ENCODE peak calls at places on chromosome 2, in four cellular contexts. P, Y, S and Q are unnamed samples.

GRCh38 chr2:19235308-19235707 is 123.1 kb downstream of the OSR1 start:
- DNase-seq in P (peak), Y (no peak), S (no peak), Q (no peak)

GRCh38 chr2:198488964-198489363 is 684.6 kb downstream of the PLCL1 start:
- DNase-seq in P (no peak), Y (no peak), S (no peak), Q (no peak)

GRCh38 chr2:204691911-204692510 is 146.7 kb downstream of the PARD3B start:
- DNase-seq in P (peak), Y (peak), S (peak), Q (peak)

GRCh38 chr2:130807659-130808385 is 28.9 kb upstream of the ARHGEF4 start:
- DNase-seq in P (no peak), Y (peak), S (no peak), Q (no peak)

GRCh38 chr2:238920601-238921001 is 72.7 kb downstream of the TWIST2 start:
- DNase-seq in P (no peak), Y (no peak), S (no peak), Q (no peak)

GRCh38 chr2:149080964-149081363 is 42.5 kb downstream of the LYPD6B start:
- DNase-seq in P (no peak), Y (no peak), S (no peak), Q (no peak)

GRCh38 chr2:219287569-219288265 is 8.6 kb downstream of the DNAJB2 start:
- DNase-seq in P (no peak), Y (no peak), S (no peak), Q (peak)

GRCh38 chr2:98538280-98539041 is 69.9 kb downstream of the COA5 start:
- DNase-seq in P (peak), Y (peak), S (no peak), Q (no peak)

GRCh38 chr2:85032621-85033020 is 61.7 kb downstream of the KCMF1 start:
- DNase-seq in P (no peak), Y (no peak), S (no peak), Q (no peak)